ENCODE peak calls at places on chromosomes 11 and 22, in four cellular contexts. H is uterus; O is sigmoid colon; K is activated CD8-positive, alpha-beta memory T cell treated with anti-CD3 and anti-CD28 coated beads for 24 hours. R is an unnamed sample.

GRCh38 chr11:82972103-82972502 is 70.6 kb downstream of the DDIAS start:
- DNase-seq in K (no peak), H (no peak), O (no peak), R (no peak)

GRCh38 chr11:57649826-57650738 is at the start of gene YPEL4:
- DNase-seq in K (peak), H (peak), O (peak), R (peak)

GRCh38 chr11:57071829-57072228 is 83.1 kb downstream of the OR5AK2 start:
- DNase-seq in H (no peak), O (no peak), K (no peak), R (peak)

GRCh38 chr11:119194811-119195210 is 9.5 kb downstream of the NHERF4 start:
- DNase-seq in H (no peak), O (no peak), K (no peak), R (no peak)

GRCh38 chr22:50089231-50090140 is at the start of gene MOV10L1:
- DNase-seq in H (no peak), K (no peak), O (no peak), R (no peak)

GRCh38 chr11:87038235-87038960 is 664 bp downstream of the TMEM135 start:
- DNase-seq in H (no peak), O (no peak), K (no peak), R (no peak)

GRCh38 chr22:45516923-45517675 is 14.4 kb downstream of the FBLN1 start:
- DNase-seq in O (no peak), H (no peak), K (no peak), R (no peak)

GRCh38 chr11:8271106-8271886 is 7.6 kb upstream of the LMO1 start:
- DNase-seq in O (peak), K (no peak), H (peak), R (peak)

GRCh38 chr11:10261821-10262220 is 32.2 kb downstream of the SBF2 start:
- DNase-seq in H (no peak), K (no peak), O (no peak), R (no peak)

R was measured in lower leg skin.